ENCODE peak calls at places on chromosome 1, in eight cellular contexts. P is activated CD4-positive, CD25-positive, alpha-beta regulatory T cell treated with anti-CD3 and anti-CD28 coated beads, Interleukin-2, amount 50 U/mL, for 72 hours; N is body of pancreas; E is H1; O is GM18507; G is T-helper 9 cell; S is left lung; H is stimulated activated CD8-positive, alpha-beta memory T cell treated with anti-CD3 and anti-CD28 coated beads, Interleukin-7, amount 100 ng/mL, for 1 hour. M is an unnamed sample.

GRCh38 chr1:160641323-160642280 is 5.2 kb downstream of the SLAMF1 start:
- DNase-seq in S (no peak), G (no peak), H (no peak), E (no peak), N (no peak), O (no peak), P (no peak), M (no peak)

GRCh38 chr1:6738987-6739386 is 37.4 kb upstream of the DNAJC11 start:
- DNase-seq in N (no peak), S (no peak), G (no peak), E (no peak), H (no peak), O (no peak), P (no peak), M (no peak)

GRCh38 chr1:162846256-162847212 is 14.4 kb downstream of the CCDC190 start:
- DNase-seq in O (no peak), P (no peak), S (peak; percentile 53), N (no peak), H (no peak), G (no peak), E (no peak), M (no peak)

GRCh38 chr1:203547147-203547546 is 53.2 kb downstream of the OPTC start:
- DNase-seq in H (no peak), P (no peak), E (no peak), S (no peak), O (no peak), G (no peak), N (no peak), M (no peak)

GRCh38 chr1:218686258-218686657 is 341.1 kb downstream of the TGFB2 start:
- DNase-seq in S (no peak), O (no peak), G (no peak), N (no peak), E (no peak), H (no peak), P (no peak), M (no peak)

GRCh38 chr1:2469103-2469940 is 6.8 kb upstream of the PLCH2 start:
- DNase-seq in S (no peak), H (no peak), N (no peak), G (no peak), E (no peak), P (no peak), O (no peak), M (no peak)

GRCh38 chr1:37094302-37094701 is 60.0 kb upstream of the GRIK3 start:
- DNase-seq in O (no peak), N (no peak), P (no peak), G (no peak), H (no peak), E (no peak), S (no peak), M (no peak)

GRCh38 chr1:91556556-91556955 is 55.9 kb downstream of the CDC7 start:
- DNase-seq in H (no peak), P (no peak), O (no peak), G (no peak), E (no peak), S (no peak), N (no peak), M (no peak)

GRCh38 chr1:52747450-52747849 is 21.2 kb downstream of the ZYG11B start:
- DNase-seq in H (no peak), O (no peak), E (no peak), N (no peak), P (no peak), S (no peak), G (no peak), M (no peak)

GRCh38 chr1:172991674-172992400 is 58.9 kb downstream of the TNFSF18 start:
- DNase-seq in P (no peak), G (no peak), E (no peak), N (no peak), S (no peak), O (no peak), H (no peak), M (no peak)

GRCh38 chr1:117061986-117062415 is 1.9 kb downstream of the TTF2 start:
- DNase-seq in E (no peak), G (no peak), H (no peak), N (no peak), O (no peak), S (no peak), P (no peak), M (no peak)

GRCh38 chr1:92961896-92962752 is 862 bp upstream of the DIPK1A start:
- DNase-seq in P (peak; percentile 63), E (no peak), G (peak; percentile 48), H (no peak), S (no peak), O (no peak), N (no peak), M (no peak)

GRCh38 chr1:164912290-164912689 is 353.3 kb downstream of the PBX1 start:
- DNase-seq in O (no peak), N (no peak), E (no peak), P (no peak), G (no peak), S (no peak), H (no peak), M (no peak)

GRCh38 chr1:235607284-235607683 is 42.3 kb downstream of the GNG4 start:
- DNase-seq in O (no peak), G (no peak), N (no peak), E (no peak), P (no peak), H (no peak), S (peak; percentile 55), M (no peak)

GRCh38 chr1:185291647-185292046 is 25.4 kb downstream of the IVNS1ABP start:
- DNase-seq in O (no peak), G (no peak), P (no peak), S (no peak), E (no peak), N (no peak), H (no peak), M (no peak)

GRCh38 chr1:6180215-6180577 is at the start of gene CHD5:
- DNase-seq in P (no peak), H (no peak), S (no peak), N (no peak), G (no peak), E (no peak), O (no peak), M (no peak)

GRCh38 chr1:229554886-229555621 is 3.5 kb downstream of the ABCB10 start:
- DNase-seq in G (no peak), S (no peak), E (no peak), O (no peak), N (no peak), H (no peak), P (no peak), M (no peak)